ENCODE peak calls at places on chromosomes 16 and 17, in eight cellular contexts. One of them, this sample, is unnamed.

GRCh38 chr16:54934536-54935410 is 4.1 kb downstream of the IRX5 start:
- DNase-seq in NCI-H82: peak
- DNase-seq in D341Med: peak
- DNase-seq in NCI-H460: no peak
- DNase-seq in activated naive CD8-positive, alpha-beta T cell treated with anti-CD3 and anti-CD28 coated beads, Interleukin-2, amount 50 U/mL, for 16 hours: no peak
- DNase-seq in frontal cortex: no peak
- DNase-seq in KBM-7: no peak
- DNase-seq in kidney glomerular epithelial cell: no peak
- DNase-seq in this sample: no peak

GRCh38 chr16:70740919-70741778 is 55.3 kb upstream of the MTSS2 start:
- DNase-seq in NCI-H82: no peak
- DNase-seq in NCI-H460: no peak
- DNase-seq in frontal cortex: no peak
- DNase-seq in D341Med: no peak
- DNase-seq in kidney glomerular epithelial cell: peak
- DNase-seq in KBM-7: no peak
- DNase-seq in activated naive CD8-positive, alpha-beta T cell treated with anti-CD3 and anti-CD28 coated beads, Interleukin-2, amount 50 U/mL, for 16 hours: no peak
- DNase-seq in this sample: no peak

GRCh38 chr16:71635632-71636031 is 9.6 kb downstream of the MARVELD3 start:
- DNase-seq in KBM-7: peak
- DNase-seq in NCI-H82: no peak
- DNase-seq in D341Med: no peak
- DNase-seq in activated naive CD8-positive, alpha-beta T cell treated with anti-CD3 and anti-CD28 coated beads, Interleukin-2, amount 50 U/mL, for 16 hours: no peak
- DNase-seq in kidney glomerular epithelial cell: no peak
- DNase-seq in frontal cortex: no peak
- DNase-seq in NCI-H460: no peak
- DNase-seq in this sample: no peak

GRCh38 chr16:66925322-66925840 is at the start of gene RRAD:
- DNase-seq in kidney glomerular epithelial cell: no peak
- DNase-seq in NCI-H82: no peak
- DNase-seq in activated naive CD8-positive, alpha-beta T cell treated with anti-CD3 and anti-CD28 coated beads, Interleukin-2, amount 50 U/mL, for 16 hours: no peak
- DNase-seq in NCI-H460: no peak
- DNase-seq in frontal cortex: peak
- DNase-seq in KBM-7: no peak
- DNase-seq in D341Med: no peak
- DNase-seq in this sample: no peak

GRCh38 chr17:6654816-6655731 is 3.5 kb downstream of the C17orf100 start:
- DNase-seq in KBM-7: no peak
- DNase-seq in D341Med: no peak
- DNase-seq in frontal cortex: peak
- DNase-seq in activated naive CD8-positive, alpha-beta T cell treated with anti-CD3 and anti-CD28 coated beads, Interleukin-2, amount 50 U/mL, for 16 hours: no peak
- DNase-seq in NCI-H82: peak
- DNase-seq in kidney glomerular epithelial cell: no peak
- DNase-seq in NCI-H460: no peak
- DNase-seq in this sample: no peak

GRCh38 chr16:9042943-9043680 is 48.3 kb upstream of the HAPSTR1 start:
- DNase-seq in NCI-H82: no peak
- DNase-seq in KBM-7: no peak
- DNase-seq in D341Med: no peak
- DNase-seq in kidney glomerular epithelial cell: no peak
- DNase-seq in frontal cortex: no peak
- DNase-seq in NCI-H460: no peak
- DNase-seq in activated naive CD8-positive, alpha-beta T cell treated with anti-CD3 and anti-CD28 coated beads, Interleukin-2, amount 50 U/mL, for 16 hours: no peak
- DNase-seq in this sample: no peak

GRCh38 chr16:50204426-50205108 is 51.5 kb downstream of the TENT4B start:
- DNase-seq in activated naive CD8-positive, alpha-beta T cell treated with anti-CD3 and anti-CD28 coated beads, Interleukin-2, amount 50 U/mL, for 16 hours: no peak
- DNase-seq in KBM-7: no peak
- DNase-seq in NCI-H460: no peak
- DNase-seq in kidney glomerular epithelial cell: no peak
- DNase-seq in NCI-H82: no peak
- DNase-seq in frontal cortex: no peak
- DNase-seq in D341Med: no peak
- DNase-seq in this sample: no peak

GRCh38 chr16:1466968-1467521 is 7.8 kb downstream of the CLCN7 start:
- DNase-seq in D341Med: no peak
- DNase-seq in kidney glomerular epithelial cell: no peak
- DNase-seq in NCI-H82: no peak
- DNase-seq in frontal cortex: no peak
- DNase-seq in KBM-7: no peak
- DNase-seq in activated naive CD8-positive, alpha-beta T cell treated with anti-CD3 and anti-CD28 coated beads, Interleukin-2, amount 50 U/mL, for 16 hours: no peak
- DNase-seq in NCI-H460: no peak
- DNase-seq in this sample: no peak

GRCh38 chr17:41610965-41611640 is 1.5 kb downstream of the KRT16 start:
- DNase-seq in NCI-H460: no peak
- DNase-seq in kidney glomerular epithelial cell: no peak
- DNase-seq in D341Med: no peak
- DNase-seq in KBM-7: no peak
- DNase-seq in activated naive CD8-positive, alpha-beta T cell treated with anti-CD3 and anti-CD28 coated beads, Interleukin-2, amount 50 U/mL, for 16 hours: no peak
- DNase-seq in frontal cortex: no peak
- DNase-seq in NCI-H82: no peak
- DNase-seq in this sample: no peak

GRCh38 chr17:21303441-21304065 is 19.0 kb downstream of the MAP2K3 start:
- DNase-seq in NCI-H82: no peak
- DNase-seq in D341Med: no peak
- DNase-seq in KBM-7: no peak
- DNase-seq in activated naive CD8-positive, alpha-beta T cell treated with anti-CD3 and anti-CD28 coated beads, Interleukin-2, amount 50 U/mL, for 16 hours: no peak
- DNase-seq in NCI-H460: no peak
- DNase-seq in frontal cortex: no peak
- DNase-seq in kidney glomerular epithelial cell: no peak
- DNase-seq in this sample: no peak

GRCh38 chr17:74443516-74444296 is 11.8 kb downstream of the GPRC5C start:
- DNase-seq in D341Med: no peak
- DNase-seq in NCI-H82: no peak
- DNase-seq in frontal cortex: no peak
- DNase-seq in activated naive CD8-positive, alpha-beta T cell treated with anti-CD3 and anti-CD28 coated beads, Interleukin-2, amount 50 U/mL, for 16 hours: no peak
- DNase-seq in NCI-H460: no peak
- DNase-seq in KBM-7: no peak
- DNase-seq in kidney glomerular epithelial cell: no peak
- DNase-seq in this sample: peak

This sample was measured in C1 segment of cervical spinal cord.